ENCODE peak calls at places on chromosomes 12 and 14, in eight cellular contexts. R, Y, A, J, D, I, X and S are unnamed samples.

GRCh38 chr12:98185606-98186005 is 329.8 kb upstream of the TMPO start:
- DNase-seq in X (no peak), J (peak; percentile 8), Y (no peak), A (no peak), I (no peak), D (no peak), R (no peak), S (no peak)

GRCh38 chr12:16756833-16757552 is 151.0 kb upstream of the LMO3 start:
- DNase-seq in I (no peak), X (no peak), Y (no peak), J (no peak), D (no peak), R (no peak), A (no peak), S (no peak)

GRCh38 chr12:116133609-116134214 is 143.8 kb downstream of the MED13L start:
- DNase-seq in Y (no peak), X (no peak), D (no peak), I (no peak), J (no peak), A (no peak), R (no peak), S (no peak)

GRCh38 chr12:107732365-107732764 is 28.6 kb downstream of the PRDM4 start:
- DNase-seq in A (no peak), R (no peak), X (no peak), D (no peak), Y (no peak), I (no peak), J (no peak), S (no peak)

GRCh38 chr14:100891051-100891450 is 12.5 kb downstream of the RTL1 start:
- DNase-seq in J (no peak), Y (no peak), R (no peak), A (no peak), I (peak; percentile 7), D (no peak), X (peak; percentile 10), S (peak; percentile 6)

GRCh38 chr12:116687888-116688287 is 50.0 kb downstream of the SPRING1 start:
- DNase-seq in I (no peak), A (no peak), R (peak; percentile 43), J (no peak), X (peak; percentile 42), Y (no peak), D (peak; percentile 54), S (no peak)

GRCh38 chr14:32762886-32763285 is 175.8 kb upstream of the NPAS3 start:
- DNase-seq in J (peak; percentile 1), A (no peak), D (no peak), R (no peak), Y (no peak), X (no peak), I (no peak), S (no peak)

GRCh38 chr14:78135450-78135891 is 34.7 kb upstream of the NRXN3 start:
- DNase-seq in D (no peak), X (no peak), A (no peak), J (no peak), I (no peak), R (no peak), Y (no peak), S (no peak)

GRCh38 chr14:73613046-73613383 is 698 bp downstream of the ACOT6 start:
- DNase-seq in Y (no peak), A (no peak), D (no peak), R (no peak), I (no peak), X (peak; percentile 31), J (no peak), S (no peak)

GRCh38 chr14:73610692-73611091 is 1.6 kb upstream of the ACOT6 start:
- DNase-seq in J (peak; percentile 22), I (no peak), X (no peak), D (no peak), A (no peak), Y (no peak), R (no peak), S (no peak)

GRCh38 chr14:73613419-73613963 is 1.2 kb downstream of the ACOT6 start:
- DNase-seq in X (no peak), A (no peak), Y (no peak), D (no peak), R (no peak), J (no peak), I (no peak), S (no peak)

GRCh38 chr14:73616831-73617230 is 4.5 kb downstream of the ACOT6 start:
- DNase-seq in J (no peak), D (no peak), A (no peak), Y (no peak), I (no peak), R (no peak), X (no peak), S (no peak)

DNA sequence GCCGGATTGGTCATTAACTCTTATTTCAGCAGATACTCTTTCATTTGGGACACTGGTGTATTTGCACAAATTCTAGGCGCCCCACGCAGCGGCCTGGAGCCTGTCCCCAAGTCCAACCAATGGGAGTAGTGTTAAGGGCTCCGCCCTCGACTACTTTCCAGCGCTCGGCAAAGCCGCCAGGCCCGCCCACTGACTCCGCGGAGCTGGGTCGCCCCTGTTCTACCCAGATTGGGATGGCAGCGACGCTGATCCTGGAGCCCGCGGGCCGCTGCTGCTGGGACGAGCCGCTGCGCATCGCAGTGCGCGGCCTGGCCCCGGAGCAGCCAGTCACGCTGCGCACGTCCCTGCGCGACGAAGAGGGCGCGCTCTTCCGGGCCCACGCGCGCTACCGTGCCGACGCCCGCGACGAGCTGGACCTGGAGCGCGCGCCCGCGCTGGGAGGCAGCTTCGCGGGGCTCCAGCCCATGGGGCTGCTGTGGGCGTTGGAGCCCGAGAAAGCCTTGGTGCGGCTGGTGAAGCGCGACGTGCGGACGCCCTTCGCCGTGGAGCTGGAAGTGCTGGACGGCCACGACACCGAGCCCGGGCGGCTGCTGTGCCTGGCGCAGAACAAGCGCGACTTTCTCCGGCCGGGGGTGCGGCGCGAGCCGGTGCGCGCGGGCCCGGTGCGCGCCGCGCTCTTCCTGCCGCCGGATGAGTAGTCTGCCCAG is at the start of gene ACOT6:
- DNase-seq in X (peak; percentile 78), Y (no peak), I (peak; percentile 70), A (peak; percentile 73), D (peak; percentile 78), J (peak; percentile 64), R (peak; percentile 79), S (peak; percentile 87)
- TF ChIP-seq POLR2A in X (peak; percentile 55), Y (peak; percentile 15), I (no peak), A (peak; percentile 28), D (no peak), J (no peak), R (peak; percentile 50), S (peak; percentile 92)

GRCh38 chr14:69661194-69661537 is 49.8 kb downstream of the SUSD6 start:
- DNase-seq in J (no peak), A (no peak), X (no peak), D (no peak), Y (no peak), I (no peak), R (no peak), S (no peak)

GRCh38 chr14:69660344-69661193 is 49.2 kb downstream of the SUSD6 start:
- DNase-seq in I (no peak), X (no peak), A (no peak), J (no peak), R (no peak), Y (no peak), D (no peak), S (no peak)

GRCh38 chr14:69663322-69663686 is 51.9 kb downstream of the SUSD6 start:
- DNase-seq in X (no peak), Y (no peak), A (peak; percentile 49), J (no peak), D (no peak), R (peak; percentile 31), I (peak; percentile 59), S (no peak)

GRCh38 chr14:69664190-69664742 is 52.9 kb downstream of the SUSD6 start:
- DNase-seq in I (no peak), J (no peak), X (no peak), D (no peak), Y (no peak), R (no peak), A (no peak), S (no peak)

DNA sequence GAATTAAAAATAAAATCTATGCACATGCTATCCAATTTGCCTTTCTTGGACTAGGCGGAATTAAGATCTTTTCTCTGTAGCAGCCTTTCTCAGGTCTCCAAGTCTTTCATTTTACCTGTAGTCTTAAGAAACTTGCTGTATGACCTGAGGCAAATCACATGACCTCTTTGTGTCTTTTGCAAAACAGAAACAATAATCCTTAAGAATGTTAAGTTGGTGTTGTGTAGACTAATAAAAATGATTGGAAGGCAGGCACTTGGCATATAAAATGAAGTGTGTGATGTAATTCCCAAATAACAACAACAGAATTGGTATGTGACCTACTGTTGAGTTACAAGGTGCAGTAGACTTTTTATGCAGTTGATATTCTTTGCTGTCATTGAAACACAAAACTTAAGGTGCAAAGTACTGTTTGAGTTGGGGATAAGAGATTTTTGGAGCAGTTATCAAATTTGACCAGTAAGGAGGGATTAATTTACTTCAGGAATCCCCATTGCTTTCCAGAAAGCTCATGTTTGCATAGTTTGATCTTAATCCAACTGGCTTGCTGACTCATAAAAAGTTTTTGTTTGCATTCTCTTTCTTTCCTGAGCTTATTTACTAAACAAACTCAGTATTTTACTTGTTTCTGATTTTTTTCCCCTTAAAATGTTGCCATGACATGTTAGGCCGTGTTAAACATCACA is 51.4 kb downstream of the SUSD6 start:
- DNase-seq in A (no peak), X (no peak), J (no peak), Y (no peak), R (no peak), D (no peak), I (no peak), S (no peak)
- H3K4me3 ChIP-seq in A (no peak overlapping the region), X (no peak overlapping the region), J (no peak overlapping the region), Y (no peak overlapping the region), R (no peak overlapping the region), D (no peak overlapping the region), I (no peak overlapping the region), S (no peak overlapping the region)

GRCh38 chr12:21651821-21652220 is 5.8 kb downstream of the LDHB start:
- DNase-seq in A (no peak), X (no peak), J (no peak), I (no peak), R (no peak), Y (no peak), D (no peak), S (no peak)

GRCh38 chr12:21650997-21651396 is 6.6 kb downstream of the LDHB start:
- DNase-seq in Y (no peak), I (no peak), R (no peak), A (no peak), D (no peak), X (no peak), J (no peak), S (no peak)

GRCh38 chr12:21647179-21647578 is 10.5 kb downstream of the LDHB start:
- DNase-seq in Y (no peak), X (no peak), A (no peak), R (no peak), D (no peak), J (no peak), I (no peak), S (no peak)

GRCh38 chr12:21649034-21649433 is 8.6 kb downstream of the LDHB start:
- DNase-seq in A (no peak), I (no peak), R (no peak), D (no peak), J (no peak), X (no peak), Y (no peak), S (no peak)

GRCh38 chr12:21648378-21648777 is 9.3 kb downstream of the LDHB start:
- DNase-seq in R (no peak), J (no peak), I (no peak), X (no peak), Y (no peak), D (no peak), A (no peak), S (no peak)
- TF ChIP-seq POLR2A in R (no peak), J (no peak), I (no peak), X (no peak), Y (no peak), D (no peak), A (no peak), S (no peak)

DNA sequence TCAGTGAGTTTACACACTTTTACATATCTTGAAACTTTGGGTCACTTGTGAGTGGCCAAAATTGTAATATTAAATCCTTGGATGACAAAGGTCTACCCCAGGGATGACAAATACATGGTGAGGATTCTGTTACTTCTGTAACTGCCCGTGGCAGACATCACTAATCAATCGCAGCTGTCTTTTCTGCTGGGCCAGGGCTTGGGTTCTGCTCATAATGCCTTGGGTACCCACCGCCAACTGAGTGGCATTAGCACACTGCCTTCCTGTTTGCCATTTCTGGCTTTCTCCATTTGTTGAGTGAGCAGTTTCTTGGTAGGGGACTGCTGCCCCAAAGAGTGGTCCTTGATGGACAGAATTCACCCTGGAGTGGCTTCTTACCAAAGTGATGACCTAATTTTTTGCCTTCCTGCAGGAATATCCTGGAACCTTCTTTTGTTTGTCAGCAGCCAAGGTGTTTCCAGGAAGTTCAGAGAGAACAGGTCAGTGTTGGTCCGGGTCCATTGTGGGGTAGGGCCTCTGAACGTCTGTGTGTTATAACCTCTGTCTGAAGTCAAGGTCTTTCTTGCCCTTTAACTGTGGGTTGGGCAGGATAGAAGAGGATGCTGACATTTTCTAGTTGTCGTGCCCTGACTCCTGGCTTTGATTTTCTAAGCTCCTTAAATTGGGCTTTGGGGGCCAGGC is 6.2 kb downstream of the TSPAN9 start:
- DNase-seq in R (no peak), X (no peak), Y (no peak), I (no peak), A (no peak), D (no peak), J (no peak), S (no peak)
- H3K4me3 ChIP-seq in R (no peak overlapping the region), X (no peak overlapping the region), Y (no peak overlapping the region), I (no peak overlapping the region), A (no peak overlapping the region), D (no peak overlapping the region), J (no peak overlapping the region), S (no peak overlapping the region)